ENCODE peak calls at places on chromosomes 2 and 18, in nine cellular contexts. K is tibial artery, P is H9, Z is fibroblast of lung, N is GM23248, E is dorsolateral prefrontal cortex, C is SJSA1, B is prostate gland, O is upper lobe of right lung. U is an unnamed sample.

GRCh38 chr18:72826736-72827135 is 41.1 kb downstream of the NETO1 start:
- DNase-seq in E (no peak), K (no peak), O (no peak), C (no peak), N (no peak), Z (no peak), B (no peak), P (peak), U (no peak)

GRCh38 chr18:54280206-54280550 is 10.9 kb downstream of the POLI start:
- DNase-seq in N (no peak), P (peak), E (no peak), B (no peak), Z (no peak), C (no peak), O (no peak), K (no peak), U (no peak)

GRCh38 chr2:138275292-138275690 is 226.3 kb upstream of the SPOPL start:
- DNase-seq in B (no peak), K (no peak), C (no peak), N (no peak), O (no peak), P (no peak), Z (no peak), E (no peak), U (no peak)

GRCh38 chr2:238868067-238868524 is 20.2 kb downstream of the TWIST2 start:
- DNase-seq in N (peak), Z (peak), C (no peak), K (peak), P (no peak), E (no peak), O (peak), B (no peak), U (peak)

GRCh38 chr2:47065771-47066380 is 89.2 kb downstream of the STPG4 start:
- DNase-seq in Z (peak), N (peak), E (no peak), C (peak), O (no peak), K (no peak), P (no peak), B (no peak), U (no peak)

GRCh38 chr2:71190959-71191943 is 35.7 kb downstream of the PAIP2B start:
- DNase-seq in K (no peak), N (peak), E (no peak), P (no peak), B (no peak), Z (peak), O (no peak), C (no peak), U (no peak)

GRCh38 chr2:98346259-98347236 is at the start of gene CNGA3:
- DNase-seq in O (peak), Z (peak), P (peak), E (no peak), B (no peak), C (no peak), K (no peak), N (peak), U (no peak)

GRCh38 chr2:240946654-240947053 is 40.5 kb downstream of the CROCC2 start:
- DNase-seq in O (peak), N (peak), C (peak), Z (no peak), B (no peak), K (no peak), E (peak), P (no peak), U (peak)

GRCh38 chr2:190600293-190601103 is 48.4 kb upstream of the NAB1 start:
- DNase-seq in K (no peak), B (no peak), O (no peak), N (no peak), Z (no peak), E (no peak), C (no peak), P (no peak), U (peak)

GRCh38 chr2:78061301-78061700 is 539.1 kb upstream of the LRRTM4 start:
- DNase-seq in K (no peak), P (peak), E (no peak), C (no peak), B (no peak), O (no peak), Z (peak), N (no peak), U (no peak)

GRCh38 chr2:239711911-239712570 is 311.2 kb upstream of the HDAC4 start:
- DNase-seq in Z (no peak), O (peak), C (no peak), N (no peak), E (no peak), K (peak), B (no peak), P (peak), U (no peak)

GRCh38 chr2:25161055-25161781 is 7.2 kb downstream of the POMC start:
- DNase-seq in E (no peak), Z (peak), O (peak), B (no peak), K (peak), P (peak), C (no peak), N (peak), U (peak)

GRCh38 chr2:71306762-71307161 is 24.8 kb upstream of the ZNF638 start:
- DNase-seq in C (no peak), O (no peak), B (no peak), E (no peak), P (no peak), N (peak), Z (peak), K (no peak), U (no peak)

GRCh38 chr2:45003586-45004568 is 5.4 kb downstream of the SIX2 start:
- DNase-seq in C (no peak), B (no peak), K (no peak), Z (no peak), E (no peak), P (peak), O (no peak), N (no peak), U (no peak)

GRCh38 chr2:11264007-11264406 is 80.4 kb downstream of the ROCK2 start:
- DNase-seq in O (no peak), P (no peak), N (no peak), K (no peak), E (no peak), Z (no peak), C (no peak), B (no peak), U (no peak)

GRCh38 chr18:8797206-8797605 is 91.8 kb downstream of the MTCL1 start:
- DNase-seq in N (peak), Z (peak), P (no peak), O (no peak), C (no peak), B (no peak), E (no peak), K (no peak), U (no peak)

GRCh38 chr2:64873472-64873924 is 115.7 kb upstream of the SLC1A4 start:
- DNase-seq in C (peak), Z (peak), B (peak), K (peak), O (peak), E (peak), N (peak), P (peak), U (peak)

GRCh38 chr18:23862071-23862470 is 152.5 kb upstream of the TTC39C start:
- DNase-seq in E (no peak), O (no peak), N (peak), Z (peak), B (no peak), C (no peak), P (no peak), K (no peak), U (no peak)

GRCh38 chr2:111912547-111912946 is 14.1 kb downstream of the MERTK start:
- DNase-seq in O (no peak), K (no peak), E (no peak), N (no peak), P (no peak), Z (no peak), B (no peak), C (no peak), U (no peak)

GRCh38 chr2:150466770-150467640 is 20.5 kb downstream of the RND3 start:
- DNase-seq in B (no peak), P (no peak), E (no peak), N (peak), C (no peak), O (no peak), Z (peak), K (no peak), U (no peak)

GRCh38 chr2:142874293-142874814 is 3.1 kb upstream of the KYNU start:
- DNase-seq in K (peak), E (no peak), C (peak), B (peak), Z (peak), O (peak), N (peak), P (no peak), U (peak)

GRCh38 chr2:191218292-191218898 is 26.8 kb upstream of the MYO1B start:
- DNase-seq in P (peak), E (no peak), K (no peak), B (no peak), N (peak), O (no peak), Z (peak), C (peak), U (no peak)

GRCh38 chr2:694174-694573 is 17.0 kb upstream of the TMEM18 start:
- DNase-seq in O (no peak), Z (no peak), B (no peak), P (no peak), N (no peak), E (no peak), C (no peak), K (no peak), U (no peak)

DNA sequence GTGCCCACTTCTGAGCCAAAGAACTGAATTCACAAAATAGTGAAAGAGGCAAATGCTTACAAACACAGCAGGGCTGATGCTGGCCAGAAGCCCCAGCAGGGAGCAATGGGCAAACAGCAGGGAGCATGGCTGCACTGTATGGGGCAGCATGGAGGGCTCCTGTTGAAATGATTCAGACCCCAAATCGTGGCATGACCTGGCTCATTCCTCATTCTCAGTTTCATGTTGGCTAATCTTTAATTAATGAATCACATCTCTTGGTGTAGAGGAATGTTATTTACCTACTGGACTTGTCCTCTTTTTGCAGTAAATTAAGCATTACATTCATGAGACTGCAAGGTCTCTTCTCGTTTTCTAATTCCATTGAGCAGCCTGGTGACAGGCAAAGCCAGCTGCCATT is 85.0 kb upstream of the ST8SIA3 start:
- DNase-seq in C (no peak), P (no peak), N (no peak), O (no peak), E (no peak), B (no peak), Z (no peak), K (no peak), U (no peak)
- H3K27ac ChIP-seq in C (no peak), P (no peak), N (no peak), O (no peak), E (no peak), B (no peak), Z (no peak), K (no peak), U (no peak)

GRCh38 chr2:43082878-43083261 is 143.5 kb downstream of the ZFP36L2 start:
- DNase-seq in N (no peak), E (no peak), O (no peak), P (no peak), K (peak), Z (no peak), B (no peak), C (no peak), U (no peak)
- H3K27ac ChIP-seq in N (peak), E (peak), O (peak), P (no peak), K (peak), Z (peak), B (peak), C (peak), U (peak)

GRCh38 chr2:101821059-101821805 is 123.7 kb downstream of the MAP4K4 start:
- DNase-seq in N (peak), K (no peak), B (no peak), P (no peak), Z (peak), E (no peak), C (no peak), O (no peak), U (no peak)
- H3K27ac ChIP-seq in N (peak), K (no peak), B (no peak), P (no peak), Z (no peak), E (peak), C (no peak), O (no peak), U (no peak)

DNA sequence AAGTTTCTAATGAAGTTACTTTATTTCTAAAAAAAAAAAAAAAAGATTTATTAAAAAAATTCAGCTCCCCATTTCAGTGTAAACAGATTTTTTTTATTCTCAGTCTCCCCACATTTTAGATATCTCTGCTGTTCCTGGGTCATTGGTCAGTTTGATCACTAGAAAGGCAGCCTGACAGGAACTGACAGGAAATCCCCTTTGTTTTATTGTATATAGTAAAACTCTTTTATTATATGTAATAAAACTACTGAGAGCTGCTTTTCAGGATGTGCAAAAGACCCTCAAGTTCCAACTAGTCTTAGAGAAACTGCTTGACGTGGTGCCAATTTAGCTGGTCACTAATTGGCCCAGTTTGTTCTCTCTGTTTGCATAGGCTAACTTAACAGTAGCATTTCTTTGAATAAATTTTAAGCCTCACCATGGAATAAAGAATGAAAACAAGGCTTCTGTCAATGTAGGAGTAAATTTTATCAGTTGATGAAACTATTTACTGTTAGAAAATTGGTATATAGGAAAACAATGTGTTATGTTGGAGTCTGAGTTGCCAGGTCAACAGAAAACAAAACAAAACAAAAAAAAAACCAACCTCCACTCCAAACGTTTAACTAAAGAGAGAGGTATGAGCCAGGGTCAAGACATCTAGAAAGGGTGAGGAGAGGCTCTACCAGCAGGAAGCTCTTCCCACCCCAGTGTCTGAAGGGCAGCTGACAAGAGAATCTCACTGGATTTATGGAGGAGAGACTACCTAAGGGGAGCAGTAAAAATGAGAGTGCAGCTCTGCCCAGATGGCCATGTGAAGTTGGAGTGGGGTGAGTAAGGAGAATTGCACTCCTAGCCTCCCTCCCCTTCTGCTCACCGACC is 184.6 kb downstream of the ST6GAL2 start:
- DNase-seq in N (no peak), E (no peak), K (no peak), C (no peak), Z (no peak), O (no peak), P (no peak), B (no peak), U (no peak)
- H3K27ac ChIP-seq in N (no peak), E (no peak), K (no peak), C (no peak), Z (no peak), O (no peak), P (no peak), B (no peak), U (no peak)

U was measured in left lung.